ENCODE peak calls at places on chromosome 12, in six cellular contexts. B is GM12878, T is K562, X is GM12892, Z is HepG2, M is H1. Q is an unnamed sample.

GRCh38 chr12:44287545-44287944 is 451.7 kb downstream of the TMEM117 start:
- DNase-seq in X (no peak), B (no peak), M (no peak), T (no peak), Z (no peak), Q (no peak)

GRCh38 chr12:43957732-43958131 is 121.9 kb downstream of the TMEM117 start:
- DNase-seq in X (peak), T (peak), M (no peak), Z (peak), B (peak), Q (peak)

GRCh38 chr12:22037952-22038351 is 8.1 kb upstream of the CMAS start:
- DNase-seq in M (no peak), B (no peak), X (no peak), T (no peak), Z (no peak), Q (no peak)

GRCh38 chr12:46362895-46363581 is 9.5 kb downstream of the SLC38A2 start:
- DNase-seq in T (no peak), Z (no peak), B (no peak), X (no peak), M (no peak), Q (no peak)

GRCh38 chr12:5650804-5651461 is 219.0 kb downstream of the NTF3 start:
- DNase-seq in B (no peak), M (no peak), T (no peak), X (no peak), Z (no peak), Q (no peak)

GRCh38 chr12:6374028-6374780 is 1.2 kb downstream of the SCNN1A start:
- DNase-seq in X (no peak), T (no peak), M (no peak), B (no peak), Z (no peak), Q (no peak)

GRCh38 chr12:45762185-45763110 is 32.9 kb downstream of the ARID2 start:
- DNase-seq in Z (peak), X (no peak), B (no peak), M (no peak), T (peak), Q (no peak)

GRCh38 chr12:104615048-104615561 is 158.4 kb downstream of the CHST11 start:
- DNase-seq in M (no peak), X (no peak), Z (no peak), B (no peak), T (no peak), Q (no peak)

GRCh38 chr12:54421175-54421872 is 2.3 kb upstream of the ITGA5 start:
- DNase-seq in M (no peak), Z (no peak), T (no peak), B (no peak), X (no peak), Q (no peak)

GRCh38 chr12:95057431-95057830 is 16.0 kb downstream of the NR2C1 start:
- DNase-seq in X (no peak), Z (no peak), M (no peak), T (no peak), B (no peak), Q (no peak)

GRCh38 chr12:123032736-123033391 is 52.4 kb downstream of the ARL6IP4 start:
- DNase-seq in M (no peak), T (no peak), B (no peak), X (no peak), Z (no peak), Q (no peak)

GRCh38 chr12:56158926-56159461 is 835 bp downstream of the MYL6 start:
- DNase-seq in M (no peak), B (no peak), T (no peak), X (no peak), Z (peak), Q (no peak)

DNA sequence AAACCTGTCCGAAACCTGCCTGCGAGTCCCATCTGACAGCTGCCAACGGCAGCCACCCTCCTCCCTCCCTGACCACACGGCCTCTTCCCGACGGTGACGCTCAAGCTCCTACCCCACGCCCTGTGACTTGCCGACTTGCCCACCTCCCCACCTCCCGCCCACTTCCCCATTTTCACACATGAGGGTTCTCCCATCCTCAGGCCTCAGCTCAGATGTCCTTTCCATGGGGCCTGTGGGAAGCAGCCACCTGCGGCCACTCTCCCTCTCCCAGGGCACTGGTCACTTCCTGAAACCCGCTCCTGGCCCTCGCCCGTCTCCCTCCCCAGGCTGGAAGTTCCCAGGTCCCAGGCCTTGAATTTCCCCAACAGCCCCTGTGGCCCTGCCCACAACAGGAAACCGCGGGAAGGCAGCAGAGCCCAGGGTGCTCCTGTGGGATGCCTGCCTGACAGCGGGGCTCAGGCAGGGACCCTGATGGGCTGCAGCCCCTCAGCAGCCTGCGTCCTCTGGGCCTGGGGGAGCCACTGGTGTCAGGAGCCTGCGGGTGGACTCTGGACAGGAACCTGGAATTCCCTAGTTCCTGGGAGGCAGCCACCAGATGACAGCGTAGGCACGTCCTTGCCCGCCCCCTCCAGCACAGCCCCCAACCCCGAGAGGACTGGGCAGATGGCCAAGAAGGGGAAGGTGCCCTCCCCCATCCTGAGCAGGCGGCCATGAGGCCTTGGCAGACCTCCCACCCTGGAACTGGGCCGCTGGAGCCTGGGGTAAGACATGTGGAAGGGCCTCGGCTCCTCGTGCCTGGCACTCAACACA is 60.6 kb upstream of the FBRSL1 start:
- DNase-seq in M (no peak), T (no peak), B (no peak), Z (peak), X (no peak), Q (no peak)
- TF ChIP-seq TAF1 in M (no peak), T (no peak), B (no peak), Z (no peak), X (no peak), Q (no peak)

GRCh38 chr12:109218996-109219395 is 90.1 kb downstream of the FOXN4 start:
- DNase-seq in T (no peak), M (no peak), X (no peak), Z (no peak), B (no peak), Q (no peak)
- TF ChIP-seq POLR2A in T (no peak), M (no peak), X (no peak), Z (no peak), B (no peak), Q (no peak)

DNA sequence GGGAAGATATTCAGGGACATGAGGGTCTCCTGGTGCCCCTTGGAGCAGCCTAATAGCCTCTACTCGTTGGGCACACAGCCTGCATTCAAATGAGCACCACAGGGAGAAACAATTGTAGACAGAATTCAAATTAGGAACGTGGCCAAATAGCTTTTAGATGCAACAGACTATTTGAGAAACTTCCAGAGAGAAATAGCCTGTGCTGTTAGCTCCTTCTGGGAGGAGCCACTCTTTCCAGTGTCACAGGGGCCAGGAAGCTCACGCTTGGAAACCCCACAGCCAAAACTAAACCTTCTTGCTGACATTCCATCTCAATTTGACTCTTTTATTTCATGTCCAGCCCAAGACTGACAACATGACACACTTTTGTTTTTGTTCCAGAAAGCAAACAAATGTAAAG is 114.4 kb downstream of the RPAP3 start:
- DNase-seq in X (no peak), B (no peak), T (no peak), Z (no peak), M (no peak), Q (no peak)
- TF ChIP-seq TAF1 in X (no peak), B (no peak), T (no peak), Z (no peak), M (no peak), Q (no peak)

DNA sequence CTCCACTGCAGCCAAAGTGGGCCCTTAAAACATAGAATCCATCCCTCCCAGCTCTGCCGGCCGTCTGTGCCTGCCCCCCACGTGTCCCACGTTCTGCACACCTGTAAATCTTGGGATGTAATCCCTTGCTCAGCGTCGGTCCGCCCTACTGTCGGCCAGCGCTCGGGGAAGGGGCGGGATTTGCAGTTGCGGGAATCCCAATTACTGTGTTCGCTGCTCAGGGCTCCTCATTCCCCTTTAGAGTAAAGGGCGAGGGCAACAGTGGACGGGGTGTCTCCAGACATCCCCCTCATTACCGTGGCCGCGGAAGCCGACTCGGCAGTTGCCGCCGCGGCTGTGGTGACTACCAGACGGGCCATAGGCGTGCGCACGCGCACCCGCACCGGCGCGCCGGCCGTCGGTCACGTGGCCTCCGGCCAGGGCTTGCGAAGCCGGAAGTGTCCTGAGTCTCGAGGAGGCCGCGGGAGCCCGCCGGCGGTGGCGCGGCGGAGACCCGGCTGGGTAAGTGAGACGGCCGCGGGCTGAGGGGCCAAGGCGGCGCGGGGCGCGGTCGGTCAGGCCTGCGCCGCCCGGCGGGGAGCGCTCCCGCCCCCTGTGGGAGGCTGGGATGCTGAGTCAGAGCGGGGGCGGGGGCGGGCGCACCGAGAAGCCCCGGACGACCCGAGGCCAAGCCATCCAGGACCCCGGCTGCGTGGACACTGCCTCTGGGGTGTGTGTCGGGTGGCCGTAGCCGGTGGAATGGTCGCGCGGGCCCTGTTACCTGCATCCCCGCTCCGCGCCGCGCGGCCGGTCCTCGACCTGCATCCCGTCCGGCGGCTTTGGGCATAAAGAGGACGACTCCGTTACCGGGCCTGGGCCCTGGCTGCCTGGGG is at the start of gene TBK1:
- DNase-seq in T (peak), B (peak), M (peak), X (peak), Z (peak), Q (peak)
- TF ChIP-seq POLR2A in T (peak), B (peak), M (peak), X (peak), Z (no peak), Q (peak)

DNA sequence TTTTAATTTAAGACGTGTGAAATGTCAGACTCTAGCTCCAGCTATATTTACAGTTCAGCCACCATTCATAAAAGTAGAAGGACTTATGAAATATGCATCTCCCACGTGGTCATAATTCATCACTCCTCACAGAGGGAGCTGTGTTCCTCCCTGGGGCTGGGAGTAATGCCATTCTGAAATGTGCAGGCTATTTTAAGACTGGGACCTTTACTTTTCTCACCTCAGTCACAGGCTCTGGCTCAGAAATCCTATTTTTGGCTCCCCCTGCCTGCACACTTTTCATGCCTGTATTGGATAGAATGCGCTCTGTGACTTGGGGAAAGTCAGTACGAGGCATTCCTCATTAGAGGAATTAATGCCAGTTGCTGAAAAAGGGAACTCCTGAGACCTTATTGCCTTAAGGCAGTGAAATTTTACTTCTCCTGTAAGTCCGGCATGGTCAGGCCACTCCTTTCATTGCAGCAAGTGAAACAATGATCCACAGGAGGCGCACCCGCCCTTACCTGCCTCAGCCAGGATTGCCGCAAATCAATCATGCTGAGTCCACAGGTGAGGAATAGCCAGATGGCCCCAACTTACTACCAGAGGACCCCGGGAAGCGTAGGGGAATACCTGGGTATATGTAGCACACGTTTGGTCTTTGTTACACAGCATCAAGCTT is 1133.2 kb upstream of the TMEM132C start:
- DNase-seq in B (no peak), T (no peak), X (no peak), M (no peak), Z (no peak), Q (no peak)
- TF ChIP-seq TAF1 in B (no peak), T (no peak), X (no peak), M (no peak), Z (no peak), Q (no peak)

DNA sequence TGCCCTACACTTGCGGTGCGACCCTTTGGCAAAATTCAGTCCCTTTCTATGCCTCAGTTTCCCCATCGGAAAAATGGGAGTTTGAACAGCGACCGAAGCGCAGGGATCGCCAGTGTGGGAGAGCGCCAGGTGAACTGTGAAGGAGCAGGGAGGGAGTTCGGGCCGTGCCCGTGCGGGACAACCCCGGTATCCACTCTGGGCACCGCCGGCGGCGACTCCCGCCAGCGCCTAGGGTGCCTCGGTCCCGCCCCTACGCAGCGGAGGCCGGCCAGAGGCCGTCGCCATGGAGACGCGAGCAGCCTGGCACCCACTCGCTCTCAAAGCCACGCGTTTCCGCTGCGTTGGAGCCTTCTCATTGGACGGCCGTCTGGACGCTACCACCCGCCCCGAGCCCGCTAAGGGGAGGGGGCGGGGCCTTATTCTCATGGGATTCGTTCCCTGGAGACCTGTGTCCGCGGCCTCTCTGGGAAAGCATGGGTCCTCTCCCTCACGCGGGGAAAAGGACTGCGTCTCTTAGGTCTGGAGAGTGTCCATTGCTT is 729 bp upstream of the MLEC start:
- DNase-seq in B (peak), Z (peak), M (peak), T (peak), X (peak), Q (peak)
- TF ChIP-seq POLR2A in B (peak), Z (peak), M (peak), T (no peak), X (peak), Q (peak)

DNA sequence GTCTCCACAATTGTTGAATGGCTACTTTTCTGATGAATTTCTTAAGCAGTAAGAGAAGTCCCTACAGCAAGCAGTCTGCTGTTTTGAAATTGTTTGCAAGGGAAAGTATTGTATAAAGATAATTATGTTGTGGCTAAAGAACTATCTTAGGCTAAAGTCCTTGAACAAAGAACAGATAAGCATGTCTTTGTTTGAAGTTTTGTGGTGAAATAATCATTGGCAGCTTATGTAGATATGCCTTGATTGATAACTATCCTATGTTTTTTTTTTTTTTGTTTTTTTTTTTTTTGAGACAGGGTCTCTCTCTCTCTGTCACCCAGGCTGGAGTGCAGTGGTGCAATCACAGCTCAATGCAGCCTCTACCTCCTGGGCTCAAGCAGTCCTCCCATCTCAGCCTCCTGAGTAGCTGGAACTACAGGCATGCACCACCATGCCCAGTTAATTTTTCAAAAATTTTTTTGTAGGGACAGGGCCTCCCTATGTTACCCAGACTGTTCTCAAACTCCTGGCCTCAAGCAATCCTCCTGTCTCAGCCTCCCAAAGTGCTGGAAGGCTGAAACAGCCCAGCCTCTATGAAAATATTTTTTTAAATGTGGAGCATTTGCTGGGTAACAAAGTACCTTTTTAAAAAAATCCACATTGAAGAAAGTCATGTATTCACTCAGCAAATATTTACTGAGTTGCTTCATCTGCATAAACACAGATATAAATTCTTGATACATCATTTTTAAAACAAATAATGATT is 80.8 kb downstream of the LLPH start:
- DNase-seq in X (no peak), M (no peak), B (no peak), Z (peak), T (no peak), Q (no peak)
- TF ChIP-seq TAF1 in X (no peak), M (no peak), B (no peak), Z (no peak), T (no peak), Q (no peak)

DNA sequence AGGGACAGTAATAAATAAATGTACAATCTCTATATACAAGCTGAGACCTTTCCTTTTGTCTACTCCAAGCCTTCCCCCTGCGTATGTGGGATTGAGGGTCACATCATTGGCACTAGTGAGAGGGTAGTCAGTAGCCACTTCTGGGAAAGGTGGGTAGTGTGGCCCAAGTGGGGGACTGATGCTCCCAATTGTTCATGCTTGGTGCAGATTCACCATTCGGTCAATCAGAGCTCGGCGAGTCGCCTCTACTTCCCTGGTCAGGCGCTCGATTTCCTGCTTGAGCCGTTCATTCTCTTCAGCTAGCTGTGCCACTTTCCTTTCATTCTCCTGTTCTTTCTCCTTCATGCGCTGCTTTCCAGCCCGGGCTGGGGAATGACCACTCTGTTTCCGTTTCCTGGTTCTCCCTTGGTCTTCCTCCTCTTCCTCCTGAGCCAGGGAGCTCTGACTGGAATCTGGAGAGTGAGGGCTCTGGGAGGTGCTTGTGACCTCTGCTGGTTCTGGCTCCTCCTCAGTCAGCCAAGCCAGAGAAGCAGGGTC is 3.6 kb downstream of the DDIT3 start:
- DNase-seq in T (no peak), B (no peak), X (no peak), Z (no peak), M (no peak), Q (no peak)
- TF ChIP-seq POLR2A in T (peak), B (peak), X (no peak), Z (peak), M (no peak), Q (no peak)